ENCODE peak calls at places on chromosomes 3 and 15, in seven cellular contexts. J is HL-60; U is EH; A is CD8-positive, alpha-beta memory T cell; V is GM12891; Y is GM12864; Z is endothelial cell of umbilical vein. P is an unnamed sample.

GRCh38 chr15:66023322-66023972 is 154.2 kb downstream of the RAB11A start:
- DNase-seq in J (no peak), U (no peak), A (no peak), V (no peak), Y (no peak), Z (no peak), P (no peak)

GRCh38 chr15:49155834-49156627 is 632 bp upstream of the COPS2 start:
- DNase-seq in J (no peak), U (peak), A (no peak), V (no peak), Y (no peak), Z (peak), P (no peak)

GRCh38 chr3:107752202-107752990 is 229.6 kb downstream of the BBX start:
- DNase-seq in J (no peak), U (peak), A (no peak), V (no peak), Y (no peak), Z (peak), P (peak)

GRCh38 chr3:197949191-197949766 is 711 bp upstream of the RPL35A start:
- DNase-seq in J (no peak), U (no peak), A (peak), V (no peak), Y (no peak), Z (no peak), P (no peak)

GRCh38 chr3:157088506-157089454 is 71.2 kb downstream of the CCNL1 start:
- DNase-seq in J (peak), U (peak), A (peak), V (peak), Y (peak), Z (peak), P (peak)

GRCh38 chr3:172352786-172353185 is 95.5 kb downstream of the GHSR start:
- DNase-seq in J (no peak), U (no peak), A (no peak), V (no peak), Y (no peak), Z (no peak), P (no peak)

GRCh38 chr3:82038536-82038935 is 277.1 kb upstream of the GBE1 start:
- DNase-seq in J (no peak), U (no peak), A (no peak), V (no peak), Y (no peak), Z (peak), P (no peak)

GRCh38 chr15:49145651-49146609 is 9.5 kb downstream of the COPS2 start:
- DNase-seq in J (no peak), U (peak), A (no peak), V (no peak), Y (no peak), Z (peak), P (no peak)

GRCh38 chr3:146313411-146314111 is 62.7 kb upstream of the PLSCR4 start:
- DNase-seq in J (no peak), U (peak), A (no peak), V (no peak), Y (no peak), Z (peak), P (peak)

GRCh38 chr15:73072894-73073293 is 20.6 kb downstream of the NEO1 start:
- DNase-seq in J (no peak), U (no peak), A (no peak), V (no peak), Y (no peak), Z (no peak), P (no peak)

GRCh38 chr3:95120921-95121320 is 1058.1 kb downstream of the NSUN3 start:
- DNase-seq in J (no peak), U (no peak), A (no peak), V (no peak), Y (no peak), Z (no peak), P (no peak)

GRCh38 chr15:42549052-42549491 is 434 bp downstream of the HAUS2 start:
- DNase-seq in J (peak), U (peak), A (no peak), V (peak), Y (peak), Z (no peak), P (peak)

GRCh38 chr15:68812596-68813548 is 7.8 kb downstream of the ANP32A start:
- DNase-seq in J (no peak), U (peak), A (no peak), V (no peak), Y (no peak), Z (no peak), P (no peak)

GRCh38 chr3:14262212-14262611 is 83.6 kb downstream of the LSM3 start:
- DNase-seq in J (no peak), U (peak), A (no peak), V (no peak), Y (no peak), Z (no peak), P (no peak)

GRCh38 chr3:185936814-185937688 is 763 bp downstream of the TRA2B start:
- DNase-seq in J (no peak), U (peak), A (peak), V (peak), Y (peak), Z (peak), P (no peak)

GRCh38 chr3:9955067-9955502 is 2.9 kb upstream of the PRRT3 start:
- DNase-seq in J (no peak), U (peak), A (no peak), V (no peak), Y (no peak), Z (no peak), P (no peak)

GRCh38 chr3:38978729-38979128 is 73.0 kb downstream of the SCN11A start:
- DNase-seq in J (no peak), U (no peak), A (no peak), V (no peak), Y (no peak), Z (no peak), P (no peak)

GRCh38 chr15:40398413-40398873 is 7.2 kb upstream of the IVD start:
- DNase-seq in J (peak), U (no peak), A (no peak), V (no peak), Y (peak), Z (no peak), P (no peak)